ENCODE peak calls at places on chromosomes 5 and 9, in eight cellular contexts. Q, D, V, C, W, E, N and X are unnamed samples.

GRCh38 chr9:110712955-110713354 is 44.4 kb downstream of the MUSK start:
- DNase-seq in D (no peak), V (no peak), E (no peak), C (no peak), Q (peak; percentile 15), W (no peak), N (no peak), X (no peak)

GRCh38 chr9:21557428-21557768 is 75.3 kb upstream of the IFNE start:
- DNase-seq in E (no peak), C (no peak), D (no peak), V (no peak), W (no peak), N (no peak), Q (no peak), X (no peak)

GRCh38 chr9:107749787-107750444 is 260.3 kb upstream of the KLF4 start:
- DNase-seq in Q (peak; percentile 91), N (peak; percentile 75), D (no peak), C (peak; percentile 12), W (no peak), V (peak; percentile 84), E (no peak), X (peak; percentile 97)

GRCh38 chr9:26157411-26157810 is 479.2 kb upstream of the TUSC1 start:
- DNase-seq in Q (no peak), V (no peak), C (peak; percentile 33), E (no peak), W (no peak), D (no peak), N (no peak), X (no peak)

GRCh38 chr5:111172504-111172903 is 51.7 kb upstream of the CAMK4 start:
- DNase-seq in E (no peak), C (no peak), V (no peak), Q (no peak), W (no peak), N (no peak), D (no peak), X (no peak)

GRCh38 chr5:140213370-140213983 is 38.5 kb downstream of the CYSTM1 start:
- DNase-seq in C (no peak), N (no peak), Q (no peak), E (no peak), V (no peak), W (no peak), D (no peak), X (no peak)

GRCh38 chr9:26361010-26361409 is 531.6 kb downstream of the CAAP1 start:
- DNase-seq in V (no peak), D (no peak), N (no peak), W (no peak), E (no peak), C (no peak), Q (no peak), X (no peak)

GRCh38 chr5:57186194-57186593 is 12.3 kb downstream of the GPBP1 start:
- DNase-seq in C (no peak), D (no peak), N (no peak), W (no peak), V (no peak), E (no peak), Q (no peak), X (no peak)

GRCh38 chr5:139371482-139372435 is 11.3 kb downstream of the SLC23A1 start:
- DNase-seq in C (no peak), E (no peak), W (no peak), N (no peak), D (no peak), V (no peak), Q (no peak), X (no peak)

GRCh38 chr5:10090074-10090473 is 159.6 kb downstream of the ATPSCKMT start:
- DNase-seq in Q (no peak), D (no peak), N (no peak), V (no peak), W (no peak), C (no peak), E (no peak), X (no peak)

GRCh38 chr5:80266566-80266965 is 10.7 kb upstream of the SERINC5 start:
- DNase-seq in D (no peak), C (no peak), Q (no peak), V (no peak), E (no peak), W (no peak), N (no peak), X (no peak)